ENCODE peak calls at places on chromosomes 7 and 10, in eight cellular contexts. One of them, this sample, is unnamed.

GRCh38 chr7:24038993-24039392 is 245.0 kb upstream of the NPY start:
- DNase-seq in NCI-H774: no peak
- DNase-seq in activated gamma-delta T cell treated with Interleukin-2 at 50 U/mL for 16 hours: no peak
- DNase-seq in endothelial cell: no peak
- DNase-seq in Panc1: no peak
- DNase-seq in H7: no peak
- DNase-seq in A549: no peak
- DNase-seq in endothelial cell of umbilical vein: no peak
- DNase-seq in this sample: no peak

GRCh38 chr10:112588225-112588990 is 141.4 kb downstream of the VTI1A start:
- DNase-seq in H7: no peak
- DNase-seq in endothelial cell: no peak
- DNase-seq in endothelial cell of umbilical vein: no peak
- DNase-seq in Panc1: no peak
- DNase-seq in A549: no peak
- DNase-seq in NCI-H774: no peak
- DNase-seq in activated gamma-delta T cell treated with Interleukin-2 at 50 U/mL for 16 hours: no peak
- DNase-seq in this sample: no peak

GRCh38 chr10:112404612-112405011 is 30.7 kb downstream of the ACSL5 start:
- DNase-seq in activated gamma-delta T cell treated with Interleukin-2 at 50 U/mL for 16 hours: no peak
- DNase-seq in endothelial cell of umbilical vein: peak
- DNase-seq in NCI-H774: no peak
- DNase-seq in endothelial cell: no peak
- DNase-seq in Panc1: no peak
- DNase-seq in H7: no peak
- DNase-seq in A549: no peak
- DNase-seq in this sample: no peak

GRCh38 chr10:22821501-22821900 is 106.4 kb upstream of the ARMC3 start:
- DNase-seq in A549: no peak
- DNase-seq in activated gamma-delta T cell treated with Interleukin-2 at 50 U/mL for 16 hours: no peak
- DNase-seq in Panc1: no peak
- DNase-seq in NCI-H774: no peak
- DNase-seq in endothelial cell of umbilical vein: peak
- DNase-seq in endothelial cell: no peak
- DNase-seq in H7: no peak
- DNase-seq in this sample: no peak

GRCh38 chr7:32618987-32619386 is 123.7 kb downstream of the AVL9 start:
- DNase-seq in A549: peak
- DNase-seq in NCI-H774: no peak
- DNase-seq in endothelial cell of umbilical vein: no peak
- DNase-seq in activated gamma-delta T cell treated with Interleukin-2 at 50 U/mL for 16 hours: no peak
- DNase-seq in H7: no peak
- DNase-seq in endothelial cell: no peak
- DNase-seq in Panc1: no peak
- DNase-seq in this sample: no peak

GRCh38 chr10:62653254-62653653 is 151.3 kb upstream of the ADO start:
- DNase-seq in A549: no peak
- DNase-seq in endothelial cell: no peak
- DNase-seq in Panc1: no peak
- DNase-seq in activated gamma-delta T cell treated with Interleukin-2 at 50 U/mL for 16 hours: no peak
- DNase-seq in endothelial cell of umbilical vein: no peak
- DNase-seq in NCI-H774: no peak
- DNase-seq in H7: no peak
- DNase-seq in this sample: no peak

GRCh38 chr7:89618269-89618668 is 536.0 kb upstream of the STEAP1 start:
- DNase-seq in H7: no peak
- DNase-seq in NCI-H774: no peak
- DNase-seq in activated gamma-delta T cell treated with Interleukin-2 at 50 U/mL for 16 hours: no peak
- DNase-seq in endothelial cell of umbilical vein: no peak
- DNase-seq in Panc1: no peak
- DNase-seq in endothelial cell: no peak
- DNase-seq in A549: no peak
- DNase-seq in this sample: no peak

GRCh38 chr10:75772153-75772887 is 340.9 kb downstream of the LRMDA start:
- DNase-seq in endothelial cell: no peak
- DNase-seq in A549: no peak
- DNase-seq in endothelial cell of umbilical vein: no peak
- DNase-seq in activated gamma-delta T cell treated with Interleukin-2 at 50 U/mL for 16 hours: no peak
- DNase-seq in NCI-H774: peak
- DNase-seq in H7: no peak
- DNase-seq in Panc1: no peak
- DNase-seq in this sample: no peak

GRCh38 chr7:489876-490275 is 29.8 kb downstream of the PDGFA start:
- DNase-seq in Panc1: no peak
- DNase-seq in A549: no peak
- DNase-seq in activated gamma-delta T cell treated with Interleukin-2 at 50 U/mL for 16 hours: no peak
- DNase-seq in endothelial cell of umbilical vein: no peak
- DNase-seq in NCI-H774: no peak
- DNase-seq in endothelial cell: no peak
- DNase-seq in H7: no peak
- DNase-seq in this sample: no peak

GRCh38 chr7:16178069-16178468 is 243.3 kb downstream of the CRPPA start:
- DNase-seq in NCI-H774: no peak
- DNase-seq in A549: no peak
- DNase-seq in H7: no peak
- DNase-seq in endothelial cell of umbilical vein: no peak
- DNase-seq in Panc1: no peak
- DNase-seq in activated gamma-delta T cell treated with Interleukin-2 at 50 U/mL for 16 hours: no peak
- DNase-seq in endothelial cell: no peak
- DNase-seq in this sample: no peak

GRCh38 chr7:2191026-2191425 is 41.7 kb downstream of the MAD1L1 start:
- DNase-seq in NCI-H774: peak
- DNase-seq in Panc1: no peak
- DNase-seq in A549: no peak
- DNase-seq in activated gamma-delta T cell treated with Interleukin-2 at 50 U/mL for 16 hours: no peak
- DNase-seq in endothelial cell: no peak
- DNase-seq in H7: no peak
- DNase-seq in endothelial cell of umbilical vein: no peak
- DNase-seq in this sample: no peak